ENCODE peak calls at places on chromosomes 13 and 19, in ten cellular contexts. Y is glutamatergic neuron; V is AG04450; K is Peyer's patch; J is A549; Q is CD8-positive, alpha-beta T cell; C is fibroblast of pulmonary artery; M is GM12865; X is cardiac muscle cell; U is HFF-Myc. P is an unnamed sample.

GRCh38 chr19:2775556-2776430 is 7.3 kb downstream of the SGTA start:
- DNase-seq in Y (no peak), V (no peak), K (peak), J (no peak), Q (peak), C (peak), M (no peak), X (peak), U (no peak), P (peak)

GRCh38 chr19:8877854-8878705 is 45.9 kb downstream of the MBD3L1 start:
- DNase-seq in Y (no peak), V (no peak), K (no peak), J (no peak), Q (no peak), C (no peak), M (peak), X (no peak), U (no peak), P (no peak)

GRCh38 chr19:49333426-49334288 is 1.5 kb upstream of the CD37 start:
- DNase-seq in Y (no peak), V (no peak), K (no peak), J (no peak), Q (peak), C (no peak), M (peak), X (peak), U (no peak), P (peak)

GRCh38 chr13:49300716-49301589 is 53.2 kb downstream of the CDADC1 start:
- DNase-seq in Y (no peak), V (peak), K (peak), J (peak), Q (peak), C (peak), M (peak), X (peak), U (peak), P (peak)

GRCh38 chr13:107480130-107480529 is 735.2 kb downstream of the LIG4 start:
- DNase-seq in Y (no peak), V (no peak), K (no peak), J (no peak), Q (no peak), C (no peak), M (no peak), X (no peak), U (no peak), P (no peak)

GRCh38 chr19:30229524-30230174 is 142.5 kb upstream of the ZNF536 start:
- DNase-seq in Y (peak), V (no peak), K (no peak), J (no peak), Q (no peak), C (no peak), M (no peak), X (no peak), U (no peak), P (no peak)

GRCh38 chr19:38877781-38878574 is at the start of gene RINL:
- DNase-seq in Y (no peak), V (no peak), K (peak), J (no peak), Q (peak), C (no peak), M (peak), X (no peak), U (no peak), P (peak)

GRCh38 chr19:19057720-19058119 is 6.1 kb upstream of the SLC25A42 start:
- DNase-seq in Y (no peak), V (no peak), K (no peak), J (no peak), Q (no peak), C (no peak), M (no peak), X (no peak), U (no peak), P (no peak)

GRCh38 chr13:75258159-75258782 is 223.7 kb downstream of the TBC1D4 start:
- DNase-seq in Y (no peak), V (no peak), K (no peak), J (no peak), Q (no peak), C (peak), M (peak), X (peak), U (peak), P (no peak)

GRCh38 chr13:57787058-57787791 is 155.7 kb downstream of the PCDH17 start:
- DNase-seq in Y (peak), V (no peak), K (no peak), J (no peak), Q (no peak), C (no peak), M (no peak), X (no peak), U (no peak), P (no peak)

GRCh38 chr19:48946789-48947542 is 7.7 kb upstream of the BAX start:
- DNase-seq in Y (no peak), V (no peak), K (no peak), J (no peak), Q (no peak), C (no peak), M (no peak), X (no peak), U (no peak), P (no peak)

GRCh38 chr13:106376411-106377112 is 158.9 kb downstream of the EFNB2 start:
- DNase-seq in Y (no peak), V (peak), K (no peak), J (peak), Q (no peak), C (peak), M (peak), X (peak), U (peak), P (no peak)

GRCh38 chr13:39942901-39943273 is 287.4 kb downstream of the COG6 start:
- DNase-seq in Y (peak), V (peak), K (peak), J (peak), Q (peak), C (peak), M (peak), X (peak), U (no peak), P (peak)

GRCh38 chr13:90534617-90535340 is 812.7 kb upstream of the MIR17HG start:
- DNase-seq in Y (no peak), V (no peak), K (no peak), J (no peak), Q (no peak), C (no peak), M (no peak), X (no peak), U (no peak), P (no peak)

GRCh38 chr13:50365683-50366391 is 350.6 kb downstream of the KCNRG start:
- DNase-seq in Y (no peak), V (no peak), K (no peak), J (no peak), Q (peak), C (no peak), M (peak), X (no peak), U (no peak), P (no peak)

GRCh38 chr19:58479736-58480480 is 3.8 kb downstream of the ZNF446 start:
- DNase-seq in Y (no peak), V (no peak), K (no peak), J (no peak), Q (no peak), C (no peak), M (no peak), X (no peak), U (no peak), P (no peak)

GRCh38 chr19:55340784-55341147 is 1.1 kb downstream of the KMT5C start:
- DNase-seq in Y (peak), V (no peak), K (no peak), J (no peak), Q (no peak), C (no peak), M (no peak), X (no peak), U (no peak), P (no peak)

GRCh38 chr19:43739419-43739818 is 15.3 kb downstream of the SMG9 start:
- DNase-seq in Y (no peak), V (no peak), K (peak), J (no peak), Q (no peak), C (no peak), M (no peak), X (no peak), U (no peak), P (no peak)

GRCh38 chr19:13881231-13881691 is 4.3 kb downstream of the NANOS3 start:
- DNase-seq in Y (no peak), V (no peak), K (no peak), J (no peak), Q (no peak), C (no peak), M (no peak), X (peak), U (no peak), P (no peak)
- TF ChIP-seq CTCF in Y (no peak), V (no peak), K (no peak), J (no peak), Q (no peak), C (no peak), M (no peak), X (no peak), U (no peak), P (no peak)

GRCh38 chr13:112774448-112774792 is 84.6 kb downstream of the ATP11A start:
- DNase-seq in Y (no peak), V (no peak), K (no peak), J (no peak), Q (no peak), C (no peak), M (no peak), X (no peak), U (no peak), P (no peak)
- TF ChIP-seq CTCF in Y (no peak), V (no peak), K (no peak), J (no peak), Q (no peak), C (no peak), M (no peak), X (no peak), U (no peak), P (no peak)

GRCh38 chr13:52892925-52893324 is 44.5 kb upstream of the PCDH8 start:
- DNase-seq in Y (no peak), V (no peak), K (no peak), J (no peak), Q (no peak), C (no peak), M (no peak), X (no peak), U (no peak), P (no peak)
- TF ChIP-seq CTCF in Y (no peak), V (no peak), K (no peak), J (no peak), Q (no peak), C (no peak), M (no peak), X (no peak), U (no peak), P (no peak)

GRCh38 chr13:71786815-71787214 is 80.2 kb downstream of the DACH1 start:
- DNase-seq in Y (no peak), V (no peak), K (no peak), J (no peak), Q (no peak), C (no peak), M (no peak), X (no peak), U (no peak), P (no peak)

GRCh38 chr13:71785361-71785760 is 81.6 kb downstream of the DACH1 start:
- DNase-seq in Y (no peak), V (no peak), K (no peak), J (no peak), Q (no peak), C (no peak), M (no peak), X (no peak), U (no peak), P (no peak)

GRCh38 chr13:71787461-71787860 is 79.5 kb downstream of the DACH1 start:
- DNase-seq in Y (no peak), V (no peak), K (no peak), J (no peak), Q (no peak), C (no peak), M (no peak), X (no peak), U (no peak), P (no peak)

GRCh38 chr13:71789952-71790351 is 77.1 kb downstream of the DACH1 start:
- DNase-seq in Y (no peak), V (no peak), K (no peak), J (no peak), Q (no peak), C (peak), M (no peak), X (peak), U (no peak), P (no peak)
- TF ChIP-seq CTCF in Y (no peak), V (no peak), K (no peak), J (no peak), Q (no peak), C (no peak), M (no peak), X (no peak), U (no peak), P (no peak)

P was measured in activated B cell treated with CpG ODN at 0.5 μM for 24 hours.